ENCODE peak calls at places on chromosomes 5 and 9, in five cellular contexts. One of them, this sample, is unnamed.

GRCh38 chr9:109304350-109304749 is 16.5 kb downstream of the EPB41L4B start:
- DNase-seq in IMR-90: no peak
- DNase-seq in tibial artery: no peak
- DNase-seq in cardiac muscle cell: no peak
- DNase-seq in breast epithelium: no peak
- DNase-seq in this sample: no peak

GRCh38 chr5:59813761-59814562 is 79.6 kb downstream of the PDE4D start:
- DNase-seq in breast epithelium: no peak
- DNase-seq in IMR-90: peak; percentile 67
- DNase-seq in tibial artery: no peak
- DNase-seq in cardiac muscle cell: peak; percentile 83
- DNase-seq in this sample: no peak

GRCh38 chr9:107794259-107794658 is 304.7 kb upstream of the KLF4 start:
- DNase-seq in cardiac muscle cell: no peak
- DNase-seq in breast epithelium: no peak
- DNase-seq in IMR-90: no peak
- DNase-seq in tibial artery: no peak
- DNase-seq in this sample: no peak

GRCh38 chr9:88270398-88270797 is 117.8 kb upstream of the SPIN1 start:
- DNase-seq in breast epithelium: no peak
- DNase-seq in cardiac muscle cell: no peak
- DNase-seq in IMR-90: no peak
- DNase-seq in tibial artery: no peak
- DNase-seq in this sample: no peak

GRCh38 chr9:76373173-76373771 is 21.0 kb downstream of the RFK start:
- DNase-seq in cardiac muscle cell: peak; percentile 58
- DNase-seq in IMR-90: peak; percentile 80
- DNase-seq in breast epithelium: no peak
- DNase-seq in tibial artery: peak; percentile 44
- DNase-seq in this sample: no peak

GRCh38 chr5:118022062-118022461 is 966.3 kb downstream of the DTWD2 start:
- DNase-seq in cardiac muscle cell: no peak
- DNase-seq in breast epithelium: no peak
- DNase-seq in tibial artery: no peak
- DNase-seq in IMR-90: no peak
- DNase-seq in this sample: no peak

GRCh38 chr5:66861402-66861801 is 265.2 kb downstream of the MAST4 start:
- DNase-seq in breast epithelium: no peak
- DNase-seq in IMR-90: no peak
- DNase-seq in cardiac muscle cell: no peak
- DNase-seq in tibial artery: no peak
- DNase-seq in this sample: no peak

GRCh38 chr9:105259731-105260612 is 15.5 kb downstream of the SLC44A1 start:
- DNase-seq in IMR-90: no peak
- DNase-seq in breast epithelium: no peak
- DNase-seq in cardiac muscle cell: no peak
- DNase-seq in tibial artery: peak; percentile 27
- DNase-seq in this sample: no peak

GRCh38 chr5:17221843-17222614 is 4.6 kb downstream of the BASP1 start:
- DNase-seq in cardiac muscle cell: peak; percentile 35
- DNase-seq in breast epithelium: no peak
- DNase-seq in IMR-90: no peak
- DNase-seq in tibial artery: no peak
- DNase-seq in this sample: no peak

GRCh38 chr5:598564-598890 is 13.6 kb upstream of the CEP72 start:
- DNase-seq in IMR-90: no peak
- DNase-seq in cardiac muscle cell: no peak
- DNase-seq in tibial artery: no peak
- DNase-seq in breast epithelium: no peak
- DNase-seq in this sample: no peak

GRCh38 chr9:119137479-119137878 is 231.8 kb downstream of the BRINP1 start:
- DNase-seq in cardiac muscle cell: no peak
- DNase-seq in breast epithelium: no peak
- DNase-seq in tibial artery: no peak
- DNase-seq in IMR-90: no peak
- DNase-seq in this sample: no peak

GRCh38 chr5:125262782-125263181 is 516.3 kb upstream of the ZNF608 start:
- DNase-seq in IMR-90: peak; percentile 47
- DNase-seq in cardiac muscle cell: no peak
- DNase-seq in breast epithelium: no peak
- DNase-seq in tibial artery: no peak
- DNase-seq in this sample: no peak

GRCh38 chr5:179907570-179908324 is at the start of gene TBC1D9B:
- DNase-seq in cardiac muscle cell: peak; percentile 84
- DNase-seq in IMR-90: peak; percentile 45
- DNase-seq in tibial artery: peak; percentile 61
- DNase-seq in breast epithelium: no peak
- DNase-seq in this sample: peak; percentile 50
- TF ChIP-seq CTCF in cardiac muscle cell: peak; percentile 15
- TF ChIP-seq CTCF in IMR-90: peak; percentile 50
- TF ChIP-seq CTCF in tibial artery: peak; percentile 70
- TF ChIP-seq CTCF in breast epithelium: peak; percentile 75
- TF ChIP-seq CTCF in this sample: peak; percentile 57

DNA sequence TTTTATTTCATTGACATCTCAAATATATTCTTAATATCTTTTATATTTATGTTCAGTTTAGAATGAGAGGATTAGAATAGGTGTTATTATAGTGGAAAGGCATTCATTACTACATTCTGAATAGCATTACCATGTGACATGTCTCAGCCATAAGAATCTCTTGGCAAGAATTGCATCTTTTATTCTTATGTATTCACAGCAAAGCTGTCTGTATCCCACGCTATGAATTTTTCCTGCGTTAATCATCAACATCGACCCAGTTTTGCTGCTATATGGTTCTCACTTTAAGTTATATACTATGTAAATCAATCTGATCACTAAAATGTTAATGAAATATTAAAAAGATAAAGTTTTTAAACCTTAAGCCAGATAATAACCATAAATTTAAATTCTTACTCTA is 248.5 kb downstream of the TMEM232 start:
- DNase-seq in tibial artery: no peak
- DNase-seq in breast epithelium: no peak
- DNase-seq in cardiac muscle cell: peak; percentile 54
- DNase-seq in IMR-90: peak; percentile 2
- DNase-seq in this sample: no peak
- H3K27ac ChIP-seq in tibial artery: no peak overlapping the region
- H3K27ac ChIP-seq in breast epithelium: no peak overlapping the region
- H3K27ac ChIP-seq in cardiac muscle cell: no peak overlapping the region
- H3K27ac ChIP-seq in IMR-90: no peak overlapping the region
- H3K27ac ChIP-seq in this sample: no peak overlapping the region

GRCh38 chr9:1055156-1055555 is 5.0 kb downstream of the DMRT2 start:
- DNase-seq in IMR-90: no peak
- DNase-seq in tibial artery: no peak
- DNase-seq in cardiac muscle cell: no peak
- DNase-seq in breast epithelium: no peak
- DNase-seq in this sample: no peak

GRCh38 chr9:1053848-1054365 is 3.8 kb downstream of the DMRT2 start:
- DNase-seq in breast epithelium: no peak
- DNase-seq in tibial artery: no peak
- DNase-seq in cardiac muscle cell: no peak
- DNase-seq in IMR-90: no peak
- DNase-seq in this sample: no peak

GRCh38 chr9:1052119-1052907 is 2.2 kb downstream of the DMRT2 start:
- DNase-seq in cardiac muscle cell: no peak
- DNase-seq in breast epithelium: no peak
- DNase-seq in IMR-90: no peak
- DNase-seq in tibial artery: no peak
- DNase-seq in this sample: no peak

GRCh38 chr9:1051286-1052118 is 1.3 kb downstream of the DMRT2 start:
- DNase-seq in tibial artery: no peak
- DNase-seq in IMR-90: no peak
- DNase-seq in breast epithelium: no peak
- DNase-seq in cardiac muscle cell: no peak
- DNase-seq in this sample: no peak

DNA sequence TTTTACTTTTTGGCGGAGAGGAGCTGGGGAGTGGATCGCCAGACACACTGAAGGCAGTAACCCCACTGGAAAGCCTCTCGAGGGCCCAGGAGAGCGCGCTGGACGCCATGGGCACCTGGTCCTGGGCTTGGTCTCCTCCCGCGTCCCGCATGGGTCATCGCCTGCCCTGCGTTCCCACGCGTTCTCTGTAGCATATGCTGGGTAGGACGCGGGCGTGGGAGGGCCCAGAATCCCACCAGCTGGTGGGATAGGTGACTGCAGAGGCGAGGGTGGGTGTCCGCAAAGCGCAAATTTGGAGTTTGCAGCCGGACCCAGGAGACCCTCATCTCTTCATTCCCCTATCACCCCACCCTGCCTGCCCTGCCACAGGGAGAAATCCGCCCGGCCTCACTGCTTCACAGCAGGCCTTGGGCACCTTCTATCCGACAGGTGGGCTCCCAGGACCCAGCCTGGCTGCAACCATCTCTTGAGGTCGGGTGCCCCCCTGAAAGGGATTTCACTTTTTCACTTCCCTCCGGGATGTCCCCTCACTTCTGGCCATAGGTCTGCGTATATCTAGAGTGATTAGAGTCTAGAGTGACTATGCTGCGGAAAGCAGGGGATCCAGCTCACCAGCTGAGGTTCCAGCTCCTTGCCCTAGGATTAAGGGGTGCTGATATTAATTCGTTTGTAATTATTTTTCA is 2.9 kb downstream of the DMRT2 start:
- DNase-seq in IMR-90: no peak
- DNase-seq in cardiac muscle cell: no peak
- DNase-seq in tibial artery: no peak
- DNase-seq in breast epithelium: no peak
- DNase-seq in this sample: no peak
- H3K27me3 ChIP-seq in IMR-90: peaks cover 58% of the 10 kb centered on the region
- H3K27me3 ChIP-seq in cardiac muscle cell: peaks cover 91% of the 10 kb centered on the region
- H3K27me3 ChIP-seq in tibial artery: peaks cover 76% of the 10 kb centered on the region
- H3K27me3 ChIP-seq in breast epithelium: peaks cover 64% of the 10 kb centered on the region
- H3K27me3 ChIP-seq in this sample: peaks cover 20% of the 10 kb centered on the region

GRCh38 chr9:111896942-111897830 is 572 bp downstream of the UGCG start:
- DNase-seq in breast epithelium: peak; percentile 29
- DNase-seq in cardiac muscle cell: peak; percentile 51
- DNase-seq in tibial artery: peak; percentile 52
- DNase-seq in IMR-90: no peak
- DNase-seq in this sample: peak; percentile 46
- TF ChIP-seq CTCF in breast epithelium: no peak
- TF ChIP-seq CTCF in cardiac muscle cell: peak; percentile 22
- TF ChIP-seq CTCF in tibial artery: no peak
- TF ChIP-seq CTCF in IMR-90: peak; percentile 19
- TF ChIP-seq CTCF in this sample: no peak

GRCh38 chr5:126527158-126527557 is 67.9 kb downstream of the ALDH7A1 start:
- DNase-seq in cardiac muscle cell: no peak
- DNase-seq in IMR-90: no peak
- DNase-seq in tibial artery: no peak
- DNase-seq in breast epithelium: no peak
- DNase-seq in this sample: no peak
- H3K27ac ChIP-seq in cardiac muscle cell: no peak overlapping the region
- H3K27ac ChIP-seq in IMR-90: no peak overlapping the region
- H3K27ac ChIP-seq in tibial artery: no peak overlapping the region
- H3K27ac ChIP-seq in breast epithelium: peak overlapping the region; percentile 15
- H3K27ac ChIP-seq in this sample: no peak overlapping the region

GRCh38 chr5:135828793-135829150 is 5.7 kb upstream of the SLC25A48 start:
- DNase-seq in IMR-90: no peak
- DNase-seq in cardiac muscle cell: no peak
- DNase-seq in breast epithelium: no peak
- DNase-seq in tibial artery: no peak
- DNase-seq in this sample: no peak
- H3K27me3 ChIP-seq in IMR-90: peaks cover 27% of the 10 kb centered on the region
- H3K27me3 ChIP-seq in cardiac muscle cell: peaks cover 33% of the 10 kb centered on the region
- H3K27me3 ChIP-seq in breast epithelium: peaks cover 18% of the 10 kb centered on the region
- H3K27me3 ChIP-seq in tibial artery: peaks cover 37% of the 10 kb centered on the region
- H3K27me3 ChIP-seq in this sample: peaks cover under 1% of the 10 kb centered on the region

DNA sequence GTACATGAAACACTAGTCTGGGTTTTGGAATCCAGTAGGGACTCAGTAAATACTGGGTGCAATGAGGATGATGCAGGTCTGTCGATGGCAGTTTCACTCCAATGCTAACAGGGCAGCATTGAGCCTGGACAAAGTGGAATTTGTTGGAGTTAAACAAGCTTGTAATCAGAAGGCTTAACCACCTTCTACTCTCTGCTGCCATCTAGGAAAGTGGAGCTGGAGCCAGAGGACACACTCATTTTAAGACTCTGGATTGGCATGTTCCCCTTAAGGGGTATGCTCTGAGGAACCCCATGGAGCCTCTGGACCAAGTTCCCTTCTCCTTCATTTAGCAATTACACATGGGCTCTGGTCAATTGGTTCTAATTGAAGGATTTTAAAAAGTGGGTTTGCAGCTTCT is 331.0 kb upstream of the ADAMTSL1 start:
- DNase-seq in breast epithelium: no peak
- DNase-seq in IMR-90: no peak
- DNase-seq in cardiac muscle cell: peak; percentile 33
- DNase-seq in tibial artery: no peak
- DNase-seq in this sample: no peak
- TF ChIP-seq CTCF in breast epithelium: no peak
- TF ChIP-seq CTCF in IMR-90: peak; percentile 9
- TF ChIP-seq CTCF in cardiac muscle cell: peak; percentile 42
- TF ChIP-seq CTCF in tibial artery: no peak
- TF ChIP-seq CTCF in this sample: no peak

GRCh38 chr5:55226934-55227737 is at the start of gene MCIDAS:
- DNase-seq in IMR-90: peak; percentile 6
- DNase-seq in breast epithelium: no peak
- DNase-seq in cardiac muscle cell: peak; percentile 30
- DNase-seq in tibial artery: no peak
- DNase-seq in this sample: no peak
- H3K27ac ChIP-seq in IMR-90: no peak within 1 kb of the TSS
- H3K27ac ChIP-seq in breast epithelium: no peak within 1 kb of the TSS
- H3K27ac ChIP-seq in cardiac muscle cell: no peak within 1 kb of the TSS
- H3K27ac ChIP-seq in tibial artery: no peak within 1 kb of the TSS
- H3K27ac ChIP-seq in this sample: no peak within 1 kb of the TSS

DNA sequence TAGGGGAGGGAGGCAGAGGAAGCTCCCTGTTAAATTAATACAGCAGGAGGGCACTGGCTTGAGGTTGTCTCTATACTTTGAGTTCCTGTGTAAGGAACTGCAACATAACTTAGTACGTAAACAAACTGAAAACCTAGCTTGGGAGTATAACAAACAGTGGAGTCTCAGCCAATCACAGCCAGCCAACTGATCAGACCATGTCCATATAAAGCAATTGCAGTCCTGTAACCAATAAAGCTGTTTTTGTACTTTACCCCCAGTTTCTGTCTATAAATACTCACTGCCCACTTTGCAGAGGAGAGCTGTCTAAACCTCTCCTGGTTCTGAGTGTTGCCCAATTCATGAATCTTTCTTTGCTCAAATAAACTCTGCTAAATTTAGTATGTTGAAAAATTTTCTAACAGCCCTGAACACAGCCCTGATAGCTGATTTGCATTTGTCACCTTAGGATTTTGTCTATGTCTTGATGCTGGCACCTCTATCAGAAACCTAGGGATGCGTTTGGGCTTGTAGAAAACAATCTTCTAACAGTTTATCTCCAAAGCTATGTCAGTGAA is 39.9 kb downstream of the GDNF start:
- DNase-seq in cardiac muscle cell: no peak
- DNase-seq in tibial artery: no peak
- DNase-seq in breast epithelium: no peak
- DNase-seq in IMR-90: no peak
- DNase-seq in this sample: no peak
- H3K27me3 ChIP-seq in cardiac muscle cell: no peaks in the 10 kb centered on the region
- H3K27me3 ChIP-seq in tibial artery: no peaks in the 10 kb centered on the region
- H3K27me3 ChIP-seq in breast epithelium: no peaks in the 10 kb centered on the region
- H3K27me3 ChIP-seq in IMR-90: no peaks in the 10 kb centered on the region
- H3K27me3 ChIP-seq in this sample: no peaks in the 10 kb centered on the region

This sample was measured in dorsolateral prefrontal cortex.